ENCODE peak calls at places on chromosomes 3 and 15, in nine cellular contexts. One of them, this sample, is unnamed.
A peak's percentile ranks its signal among the peaks of the same experiment; 100 is the strongest.

GRCh38 chr3:46183330-46183729 is 24.8 kb downstream of the CCR1 start:
- DNase-seq in stomach: no peak
- DNase-seq in HL-60: no peak
- DNase-seq in GM12892: no peak
- DNase-seq in GM12891: no peak
- DNase-seq in H1: no peak
- DNase-seq in suprapubic skin: no peak
- DNase-seq in SK-N-SH: no peak
- DNase-seq in upper lobe of left lung: no peak
- DNase-seq in this sample: no peak

GRCh38 chr3:13581485-13582365 is 32.8 kb downstream of the FBLN2 start:
- DNase-seq in GM12891: no peak
- DNase-seq in HL-60: no peak
- DNase-seq in GM12892: no peak
- DNase-seq in suprapubic skin: peak; percentile 64
- DNase-seq in upper lobe of left lung: peak; percentile 54
- DNase-seq in SK-N-SH: no peak
- DNase-seq in H1: no peak
- DNase-seq in stomach: no peak
- DNase-seq in this sample: no peak

GRCh38 chr3:174168538-174169254 is 690.4 kb upstream of the NAALADL2 start:
- DNase-seq in HL-60: no peak
- DNase-seq in SK-N-SH: no peak
- DNase-seq in suprapubic skin: no peak
- DNase-seq in stomach: no peak
- DNase-seq in GM12892: no peak
- DNase-seq in H1: no peak
- DNase-seq in upper lobe of left lung: no peak
- DNase-seq in GM12891: no peak
- DNase-seq in this sample: no peak

GRCh38 chr15:75862796-75863195 is 19.5 kb downstream of the UBE2Q2 start:
- DNase-seq in upper lobe of left lung: no peak
- DNase-seq in stomach: no peak
- DNase-seq in GM12892: no peak
- DNase-seq in suprapubic skin: no peak
- DNase-seq in GM12891: no peak
- DNase-seq in SK-N-SH: no peak
- DNase-seq in H1: no peak
- DNase-seq in HL-60: no peak
- DNase-seq in this sample: no peak

GRCh38 chr3:53082736-53083135 is 36.9 kb upstream of the SFMBT1 start:
- DNase-seq in suprapubic skin: no peak
- DNase-seq in upper lobe of left lung: no peak
- DNase-seq in SK-N-SH: no peak
- DNase-seq in stomach: no peak
- DNase-seq in GM12891: no peak
- DNase-seq in H1: no peak
- DNase-seq in GM12892: no peak
- DNase-seq in HL-60: no peak
- DNase-seq in this sample: no peak

GRCh38 chr3:121980450-121980796 is 41.6 kb downstream of the ILDR1 start:
- DNase-seq in HL-60: no peak
- DNase-seq in GM12892: no peak
- DNase-seq in SK-N-SH: no peak
- DNase-seq in stomach: no peak
- DNase-seq in upper lobe of left lung: no peak
- DNase-seq in H1: no peak
- DNase-seq in suprapubic skin: no peak
- DNase-seq in GM12891: no peak
- DNase-seq in this sample: no peak

GRCh38 chr3:175431396-175431795 is 572.3 kb downstream of the NAALADL2 start:
- DNase-seq in stomach: no peak
- DNase-seq in SK-N-SH: no peak
- DNase-seq in suprapubic skin: no peak
- DNase-seq in HL-60: no peak
- DNase-seq in GM12891: no peak
- DNase-seq in H1: no peak
- DNase-seq in GM12892: no peak
- DNase-seq in upper lobe of left lung: no peak
- DNase-seq in this sample: no peak

GRCh38 chr3:103057477-103057876 is 622.7 kb downstream of the ZPLD1 start:
- DNase-seq in H1: no peak
- DNase-seq in HL-60: no peak
- DNase-seq in SK-N-SH: no peak
- DNase-seq in GM12892: no peak
- DNase-seq in upper lobe of left lung: no peak
- DNase-seq in suprapubic skin: no peak
- DNase-seq in GM12891: no peak
- DNase-seq in stomach: no peak
- DNase-seq in this sample: no peak

GRCh38 chr15:60840306-60840702 is 361.4 kb upstream of the ICE2 start:
- DNase-seq in HL-60: no peak
- DNase-seq in stomach: no peak
- DNase-seq in upper lobe of left lung: no peak
- DNase-seq in GM12892: no peak
- DNase-seq in suprapubic skin: no peak
- DNase-seq in GM12891: no peak
- DNase-seq in H1: no peak
- DNase-seq in SK-N-SH: no peak
- DNase-seq in this sample: no peak

GRCh38 chr15:83106994-83107840 is at the start of gene TM6SF1:
- DNase-seq in GM12891: peak; percentile 52
- DNase-seq in upper lobe of left lung: peak; percentile 90
- DNase-seq in H1: no peak
- DNase-seq in GM12892: peak; percentile 48
- DNase-seq in suprapubic skin: no peak
- DNase-seq in stomach: no peak
- DNase-seq in SK-N-SH: peak; percentile 80
- DNase-seq in HL-60: no peak
- DNase-seq in this sample: no peak

DNA sequence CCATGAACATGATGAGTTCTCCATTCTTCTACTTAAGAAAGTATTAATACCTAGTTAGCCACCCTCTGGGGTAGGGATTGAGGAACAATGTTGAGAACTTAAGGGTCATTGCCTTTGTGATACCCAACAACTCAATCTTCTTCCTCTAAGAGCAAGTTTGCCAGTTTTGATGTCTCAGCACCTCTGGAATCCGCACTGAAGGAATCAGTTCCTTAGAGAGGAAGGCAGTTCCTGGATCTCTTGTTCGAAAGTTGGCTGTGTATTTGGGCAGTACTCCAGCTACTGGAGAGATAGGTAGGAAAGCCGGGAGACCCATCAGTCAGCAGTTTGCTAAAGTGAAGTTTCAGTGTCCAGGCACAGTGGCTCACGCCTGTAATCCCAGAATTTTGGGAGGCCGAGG is 35.6 kb upstream of the MTHFS start:
- DNase-seq in stomach: no peak
- DNase-seq in suprapubic skin: no peak
- DNase-seq in GM12892: no peak
- DNase-seq in H1: no peak
- DNase-seq in SK-N-SH: no peak
- DNase-seq in upper lobe of left lung: no peak
- DNase-seq in GM12891: no peak
- DNase-seq in HL-60: no peak
- DNase-seq in this sample: no peak
- TF ChIP-seq POLR2AphosphoS5 in stomach: no peak
- TF ChIP-seq POLR2AphosphoS5 in suprapubic skin: no peak
- TF ChIP-seq POLR2AphosphoS5 in GM12892: no peak
- TF ChIP-seq POLR2AphosphoS5 in H1: no peak
- TF ChIP-seq POLR2AphosphoS5 in SK-N-SH: no peak
- TF ChIP-seq POLR2AphosphoS5 in upper lobe of left lung: no peak
- TF ChIP-seq POLR2AphosphoS5 in GM12891: no peak
- TF ChIP-seq POLR2AphosphoS5 in HL-60: no peak
- TF ChIP-seq POLR2AphosphoS5 in this sample: no peak

DNA sequence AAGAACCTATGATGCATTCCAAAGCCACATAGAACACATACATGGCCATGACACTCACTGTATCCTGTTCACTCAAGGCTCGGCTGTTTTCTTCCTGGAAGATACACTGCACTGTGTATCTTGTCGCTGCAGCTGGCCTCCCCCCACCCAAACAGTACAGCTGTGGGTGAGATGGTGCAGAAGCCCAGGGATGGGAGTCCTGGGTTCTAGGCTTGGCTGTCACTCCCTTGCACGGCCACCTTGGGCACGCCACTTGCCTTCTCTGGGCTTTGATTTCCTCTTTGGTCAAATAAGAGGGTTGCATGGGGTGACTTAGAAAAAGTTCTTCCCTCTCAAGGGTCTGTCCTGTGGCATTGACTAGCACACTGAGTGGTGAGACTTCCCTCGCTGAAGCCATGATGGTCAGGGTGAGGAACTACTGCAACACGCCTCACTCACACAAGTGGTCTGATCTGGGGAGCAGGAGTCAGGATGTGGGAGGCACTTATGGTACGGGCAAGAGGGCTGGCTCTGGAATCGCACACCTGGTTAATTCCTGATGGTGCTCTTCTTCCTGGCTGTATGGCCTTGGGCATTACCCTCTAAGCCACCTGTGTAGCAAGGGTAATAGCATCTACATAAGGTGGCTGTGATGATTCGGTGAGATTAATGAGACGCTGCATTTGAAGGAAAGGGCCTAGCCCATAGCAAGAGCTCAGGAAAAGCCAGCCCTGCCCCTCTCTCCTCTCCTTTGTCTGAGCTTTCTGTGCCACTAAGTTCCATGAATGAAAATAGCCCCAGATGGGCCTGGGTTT is 44.0 kb downstream of the ANP32A start:
- DNase-seq in SK-N-SH: no peak
- DNase-seq in stomach: no peak
- DNase-seq in H1: no peak
- DNase-seq in HL-60: no peak
- DNase-seq in GM12892: no peak
- DNase-seq in GM12891: no peak
- DNase-seq in upper lobe of left lung: no peak
- DNase-seq in suprapubic skin: no peak
- DNase-seq in this sample: no peak
- TF ChIP-seq POLR2AphosphoS5 in SK-N-SH: no peak
- TF ChIP-seq POLR2AphosphoS5 in stomach: no peak
- TF ChIP-seq POLR2AphosphoS5 in H1: peak; percentile 51
- TF ChIP-seq POLR2AphosphoS5 in HL-60: no peak
- TF ChIP-seq POLR2AphosphoS5 in GM12892: no peak
- TF ChIP-seq POLR2AphosphoS5 in GM12891: no peak
- TF ChIP-seq POLR2AphosphoS5 in upper lobe of left lung: no peak
- TF ChIP-seq POLR2AphosphoS5 in suprapubic skin: no peak
- TF ChIP-seq POLR2AphosphoS5 in this sample: no peak

GRCh38 chr3:124656531-124656930 is 73.7 kb upstream of the UMPS start:
- DNase-seq in GM12891: no peak
- DNase-seq in SK-N-SH: no peak
- DNase-seq in HL-60: no peak
- DNase-seq in GM12892: no peak
- DNase-seq in suprapubic skin: no peak
- DNase-seq in H1: no peak
- DNase-seq in stomach: no peak
- DNase-seq in upper lobe of left lung: no peak
- DNase-seq in this sample: no peak

GRCh38 chr3:124652009-124652408 is 78.2 kb upstream of the UMPS start:
- DNase-seq in H1: no peak
- DNase-seq in upper lobe of left lung: no peak
- DNase-seq in SK-N-SH: no peak
- DNase-seq in HL-60: no peak
- DNase-seq in stomach: no peak
- DNase-seq in GM12891: no peak
- DNase-seq in GM12892: no peak
- DNase-seq in suprapubic skin: no peak
- DNase-seq in this sample: no peak

GRCh38 chr3:124653071-124653470 is 77.2 kb upstream of the UMPS start:
- DNase-seq in upper lobe of left lung: no peak
- DNase-seq in GM12892: no peak
- DNase-seq in GM12891: no peak
- DNase-seq in SK-N-SH: no peak
- DNase-seq in HL-60: no peak
- DNase-seq in suprapubic skin: no peak
- DNase-seq in stomach: no peak
- DNase-seq in H1: no peak
- DNase-seq in this sample: no peak

GRCh38 chr3:124654470-124654845 is 75.8 kb upstream of the UMPS start:
- DNase-seq in GM12892: no peak
- DNase-seq in upper lobe of left lung: no peak
- DNase-seq in suprapubic skin: no peak
- DNase-seq in HL-60: no peak
- DNase-seq in stomach: no peak
- DNase-seq in H1: no peak
- DNase-seq in SK-N-SH: no peak
- DNase-seq in GM12891: no peak
- DNase-seq in this sample: no peak

DNA sequence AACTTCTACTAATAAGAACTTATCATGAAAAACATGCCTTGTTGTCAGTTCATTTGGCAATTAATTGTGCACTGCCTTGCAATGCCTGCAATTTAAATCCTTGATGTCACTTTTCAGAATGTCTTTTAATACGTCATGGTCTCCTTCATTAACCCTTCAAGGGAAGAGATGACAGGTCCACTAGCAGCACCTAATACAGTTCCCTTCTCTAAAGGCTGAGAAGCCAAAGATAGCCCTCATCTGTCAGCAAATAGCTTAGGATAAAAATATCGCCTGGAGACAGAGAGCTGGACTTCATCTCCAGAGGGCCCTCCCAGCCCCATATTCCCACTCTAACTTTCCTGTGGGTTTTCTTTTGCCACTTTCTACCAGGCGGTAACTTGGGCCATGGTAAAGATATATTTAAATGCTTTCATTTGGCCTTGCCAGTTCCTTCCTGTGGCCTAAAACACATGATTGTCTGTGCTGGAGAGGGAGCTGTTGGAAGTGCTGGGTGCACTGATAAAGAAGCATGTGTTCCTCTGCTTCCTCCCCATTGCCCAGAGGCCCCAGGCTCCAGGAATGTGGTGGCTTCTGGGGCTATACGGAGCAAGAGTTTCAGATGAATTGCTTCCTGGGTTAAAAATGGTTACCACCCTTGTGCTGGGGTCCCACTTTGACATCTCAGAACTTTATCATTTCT is 76.3 kb upstream of the UMPS start:
- DNase-seq in GM12892: no peak
- DNase-seq in GM12891: no peak
- DNase-seq in upper lobe of left lung: no peak
- DNase-seq in H1: no peak
- DNase-seq in suprapubic skin: no peak
- DNase-seq in SK-N-SH: no peak
- DNase-seq in stomach: no peak
- DNase-seq in HL-60: no peak
- DNase-seq in this sample: no peak
- TF ChIP-seq POLR2AphosphoS5 in GM12892: no peak
- TF ChIP-seq POLR2AphosphoS5 in GM12891: no peak
- TF ChIP-seq POLR2AphosphoS5 in upper lobe of left lung: no peak
- TF ChIP-seq POLR2AphosphoS5 in H1: no peak
- TF ChIP-seq POLR2AphosphoS5 in suprapubic skin: no peak
- TF ChIP-seq POLR2AphosphoS5 in SK-N-SH: no peak
- TF ChIP-seq POLR2AphosphoS5 in stomach: no peak
- TF ChIP-seq POLR2AphosphoS5 in HL-60: no peak
- TF ChIP-seq POLR2AphosphoS5 in this sample: no peak

DNA sequence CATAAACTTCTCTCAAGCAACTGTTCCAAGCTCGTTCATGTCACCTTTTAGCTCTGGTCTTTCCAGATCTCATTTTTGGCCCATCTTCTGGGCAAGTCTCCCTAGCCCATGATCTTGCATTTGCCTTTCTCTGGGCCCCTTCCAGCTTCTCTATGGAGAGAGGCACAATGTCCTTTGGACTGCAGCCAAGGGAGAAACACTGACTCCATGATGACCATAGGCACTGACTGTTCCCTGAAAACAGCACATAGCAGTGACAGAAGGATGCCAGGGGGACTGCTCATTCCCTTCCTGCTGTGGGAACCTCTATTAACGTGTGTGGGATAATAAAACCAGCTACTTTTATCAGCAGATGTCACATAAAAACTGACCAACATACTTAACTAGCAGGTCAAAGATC is 60.3 kb downstream of the STRIT1 start:
- DNase-seq in stomach: peak; percentile 28
- DNase-seq in GM12891: no peak
- DNase-seq in H1: no peak
- DNase-seq in GM12892: no peak
- DNase-seq in HL-60: no peak
- DNase-seq in suprapubic skin: no peak
- DNase-seq in upper lobe of left lung: no peak
- DNase-seq in SK-N-SH: peak; percentile 23
- DNase-seq in this sample: no peak
- TF ChIP-seq POLR2AphosphoS5 in stomach: no peak
- TF ChIP-seq POLR2AphosphoS5 in GM12891: no peak
- TF ChIP-seq POLR2AphosphoS5 in H1: no peak
- TF ChIP-seq POLR2AphosphoS5 in GM12892: no peak
- TF ChIP-seq POLR2AphosphoS5 in HL-60: no peak
- TF ChIP-seq POLR2AphosphoS5 in suprapubic skin: no peak
- TF ChIP-seq POLR2AphosphoS5 in upper lobe of left lung: no peak
- TF ChIP-seq POLR2AphosphoS5 in SK-N-SH: no peak
- TF ChIP-seq POLR2AphosphoS5 in this sample: no peak